ENCODE peak calls at places on chromosomes 12 and 14, in four cellular contexts. U is H1, N is HepG2, C is GM12878. Y is an unnamed sample.

GRCh38 chr14:105023791-105024480 is 3.1 kb upstream of the CDCA4 start:
- DNase-seq in N (no peak), U (no peak), C (no peak), Y (no peak)

GRCh38 chr14:42214981-42215491 is 608.4 kb downstream of the LRFN5 start:
- DNase-seq in C (no peak), U (no peak), N (no peak), Y (no peak)

GRCh38 chr12:127257366-127257935 is 1009.5 kb upstream of the TMEM132C start:
- DNase-seq in U (no peak), N (no peak), C (no peak), Y (no peak)

GRCh38 chr14:69855180-69855817 is 23.9 kb upstream of the SMOC1 start:
- DNase-seq in N (no peak), U (peak; percentile 16), C (no peak), Y (no peak)

GRCh38 chr12:6925543-6926279 is 2.0 kb upstream of the ATN1 start:
- DNase-seq in U (peak; percentile 84), N (no peak), C (no peak), Y (no peak)

GRCh38 chr14:85479771-85480170 is 50.2 kb upstream of the FLRT2 start:
- DNase-seq in U (no peak), C (no peak), N (no peak), Y (no peak)

GRCh38 chr12:55019784-55020183 is at the start of gene NEUROD4:
- DNase-seq in U (peak; percentile 80), N (peak; percentile 30), C (no peak), Y (peak; percentile 66)

GRCh38 chr14:90383731-90384542 is 12.9 kb upstream of the CALM1 start:
- DNase-seq in C (no peak), N (peak; percentile 13), U (peak; percentile 69), Y (peak; percentile 46)

GRCh38 chr12:84919271-84919670 is 6.7 kb upstream of the SLC6A15 start:
- DNase-seq in N (no peak), U (no peak), C (no peak), Y (no peak)

GRCh38 chr12:51186465-51186864 is 13.5 kb upstream of the TFCP2 start:
- DNase-seq in C (no peak), N (no peak), U (no peak), Y (no peak)

GRCh38 chr12:66061076-66061475 is 69.5 kb downstream of the LLPH start:
- DNase-seq in N (peak; percentile 16), U (no peak), C (no peak), Y (no peak)

GRCh38 chr12:107580750-107581529 is 104.7 kb upstream of the PWP1 start:
- DNase-seq in N (no peak), U (peak; percentile 59), C (no peak), Y (no peak)

GRCh38 chr14:60356921-60357550 is 108.0 kb downstream of the PPM1A start:
- DNase-seq in N (no peak), U (peak; percentile 52), C (no peak), Y (no peak)

GRCh38 chr14:68665116-68665515 is 127.8 kb downstream of the ZFP36L1 start:
- DNase-seq in U (peak; percentile 20), C (no peak), N (no peak), Y (no peak)

GRCh38 chr14:62181591-62181990 is 419.4 kb downstream of the SNAPC1 start:
- DNase-seq in C (no peak), N (no peak), U (no peak), Y (no peak)

GRCh38 chr12:115251727-115252126 is 567.8 kb upstream of the TBX3 start:
- DNase-seq in U (no peak), C (no peak), N (no peak), Y (no peak)

GRCh38 chr12:57518920-57519757 is 1.2 kb downstream of the DDIT3 start:
- DNase-seq in U (no peak), N (peak; percentile 60), C (no peak), Y (no peak)

GRCh38 chr12:108772247-108772646 is 40.9 kb upstream of the CORO1C start:
- DNase-seq in U (no peak), N (no peak), C (peak; percentile 25), Y (peak; percentile 38)

GRCh38 chr14:90443161-90444076 is 46.6 kb downstream of the CALM1 start:
- DNase-seq in C (no peak), N (no peak), U (no peak), Y (no peak)

DNA sequence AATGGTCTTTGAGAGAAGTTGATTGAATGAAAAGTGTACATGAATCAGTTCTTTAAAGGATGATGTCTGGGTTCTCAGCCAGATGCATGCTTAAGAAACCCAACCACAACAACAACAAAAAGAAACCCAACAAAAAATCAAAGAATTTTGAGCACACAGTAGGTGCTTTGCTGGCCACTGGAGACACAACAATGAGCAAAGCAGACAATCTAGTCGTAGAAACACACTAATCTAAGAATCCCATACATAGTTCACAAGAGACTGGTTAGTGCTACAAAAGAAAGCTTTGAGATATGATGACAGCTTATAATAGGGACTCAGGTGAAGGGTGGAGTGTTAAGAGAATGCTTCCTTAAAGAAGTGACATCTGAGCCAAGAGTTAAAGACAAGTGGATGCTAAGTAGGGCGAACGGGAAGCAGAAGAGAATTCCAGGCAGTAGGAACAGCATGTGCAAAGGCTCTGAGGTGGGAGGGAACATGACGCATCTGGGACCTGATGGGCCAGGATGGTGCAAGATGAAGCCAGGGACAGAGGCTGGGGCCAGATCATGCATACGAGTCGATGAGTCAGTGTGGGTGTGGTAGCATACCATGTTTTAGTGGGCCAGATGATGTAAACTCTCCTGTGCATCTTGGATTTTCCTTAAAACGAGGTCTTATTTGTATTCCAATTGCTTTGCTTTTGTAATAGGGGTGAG is 4.6 kb upstream of the HIP1R start:
- DNase-seq in U (no peak), C (no peak), N (no peak), Y (peak; percentile 63)
- TF ChIP-seq SRF in U (no peak), C (no peak), N (no peak), Y (no peak)

DNA sequence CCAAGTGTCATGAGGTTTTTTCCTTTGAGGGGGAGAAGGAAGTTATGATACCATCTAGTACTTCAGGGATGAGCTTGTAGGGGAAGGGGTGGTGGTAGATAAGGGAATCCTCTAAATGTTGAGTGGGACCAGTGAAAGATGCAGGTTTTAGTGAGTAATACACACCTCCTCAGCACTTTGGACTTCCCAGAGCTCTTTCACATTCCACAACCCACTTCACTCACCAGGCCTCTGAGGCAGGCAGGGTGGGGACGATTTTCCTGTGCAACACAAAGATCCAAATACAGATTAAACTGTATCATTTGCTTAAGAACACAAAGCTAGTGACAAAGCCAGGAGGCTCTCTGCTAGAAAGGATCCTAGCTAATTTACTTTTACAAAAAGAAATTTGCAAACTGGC is 170.8 kb upstream of the GZMB start:
- DNase-seq in U (no peak), C (no peak), N (peak; percentile 85), Y (no peak)
- TF ChIP-seq CHD2 in U (no peak), C (no peak), N (no peak), Y (no peak)

GRCh38 chr12:100752841-100753240 is 41.7 kb upstream of the ANO4 start:
- DNase-seq in C (no peak), U (no peak), N (no peak), Y (no peak)

GRCh38 chr12:100758083-100758482 is 36.5 kb upstream of the ANO4 start:
- DNase-seq in U (no peak), C (no peak), N (no peak), Y (no peak)

GRCh38 chr12:100753837-100754236 is 40.7 kb upstream of the ANO4 start:
- DNase-seq in N (no peak), C (no peak), U (no peak), Y (no peak)

DNA sequence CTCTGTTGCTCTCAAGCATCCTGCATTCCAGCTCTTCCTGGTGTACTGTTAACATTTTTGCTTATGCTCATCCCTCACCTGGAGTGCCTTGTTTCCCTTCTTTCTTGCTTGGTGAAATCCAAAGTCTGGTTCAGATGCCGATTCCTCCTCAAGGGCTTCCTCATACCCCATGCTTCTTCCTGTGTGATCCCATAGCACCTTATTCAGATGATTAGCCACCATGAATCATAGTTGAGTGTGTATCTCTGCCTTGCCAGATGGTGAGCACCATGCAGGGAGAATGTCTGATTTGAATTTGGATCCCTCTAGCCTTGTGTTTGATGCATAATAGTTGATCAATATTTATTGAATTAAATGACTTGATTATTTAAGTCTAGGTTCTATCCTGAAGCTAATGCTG is 39.4 kb upstream of the ANO4 start:
- DNase-seq in N (no peak), C (no peak), U (no peak), Y (no peak)
- TF ChIP-seq SRF in N (no peak), C (no peak), U (no peak), Y (no peak)

DNA sequence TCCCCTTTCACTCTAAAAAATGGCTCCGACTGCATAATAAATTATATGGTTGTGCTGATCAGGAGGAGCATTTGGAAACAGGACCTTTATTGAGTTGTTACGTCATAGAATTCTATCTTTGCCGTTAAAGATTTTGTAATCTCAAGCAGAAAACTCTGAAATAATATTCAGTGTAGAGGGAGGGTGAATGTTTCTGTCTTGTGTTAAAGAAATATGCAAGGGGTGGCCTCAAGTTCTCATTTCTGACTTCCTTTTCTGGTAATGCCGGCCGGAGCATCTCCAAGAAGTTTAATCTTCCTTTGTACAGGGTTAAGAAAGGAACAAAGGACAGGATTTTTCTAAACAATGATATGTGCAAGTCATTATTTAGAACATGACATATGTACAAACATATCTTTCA is 165.1 kb downstream of the SLC38A4 start:
- DNase-seq in C (no peak), U (no peak), N (no peak), Y (no peak)
- TF ChIP-seq CHD2 in C (no peak), U (no peak), N (no peak), Y (no peak)

DNA sequence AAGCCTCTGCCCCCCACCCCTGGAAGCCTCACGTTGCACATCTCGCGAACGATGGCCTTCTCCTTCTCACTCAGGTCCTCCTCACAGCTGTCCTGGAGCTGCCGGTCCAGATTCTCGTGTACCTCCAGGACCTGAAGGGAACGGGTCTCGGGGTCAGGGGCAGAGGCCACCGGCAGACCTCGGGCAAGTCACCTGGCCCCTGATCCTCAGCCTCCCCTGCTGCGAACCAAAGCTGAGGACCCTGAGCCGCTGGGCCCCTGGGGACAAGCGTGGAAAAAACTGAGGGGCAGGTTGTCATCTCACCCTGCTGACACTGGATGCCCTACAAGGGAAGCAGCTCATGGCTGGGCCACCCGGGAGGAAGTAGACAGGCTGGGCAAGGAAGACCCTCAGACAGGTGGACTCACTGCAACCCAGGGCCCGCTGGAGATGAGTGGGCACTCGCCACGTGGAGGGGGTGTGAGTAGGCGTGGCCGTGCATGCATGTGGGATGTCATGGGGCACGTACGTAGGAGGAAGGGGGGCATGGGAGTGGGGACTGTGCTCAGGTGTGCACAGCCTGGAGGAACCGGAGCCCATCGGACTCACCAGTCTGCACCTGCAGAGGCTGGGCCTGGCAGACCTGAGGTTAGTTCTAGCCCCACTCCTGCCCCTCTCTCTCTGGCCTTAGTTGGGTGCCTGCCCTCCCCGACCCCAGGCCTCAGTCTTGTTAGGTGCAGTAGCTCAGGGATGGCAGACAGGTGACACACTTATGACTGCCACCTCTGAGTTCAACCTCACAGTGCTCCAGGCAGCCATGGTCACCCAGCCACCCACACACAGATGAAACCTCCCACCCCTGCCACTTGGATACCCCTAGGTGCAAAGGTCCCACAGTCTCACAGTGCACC is 35.2 kb downstream of the CCNK start:
- DNase-seq in U (no peak), C (no peak), N (no peak), Y (no peak)
- TF ChIP-seq SRF in U (no peak), C (no peak), N (no peak), Y (no peak)

Y was measured in K562.